ENCODE peak calls at places on chromosomes 11 and 22, in seven cellular contexts. L, H, R, I, B, F and P are unnamed samples.
A peak's percentile ranks its signal among the peaks of the same experiment; 100 is the strongest.

GRCh38 chr11:114257621-114258558 is 38.3 kb upstream of the NNMT start:
- DNase-seq in L (no peak), H (peak; percentile 39), R (peak; percentile 36), I (peak; percentile 40), B (peak; percentile 69), F (no peak), P (peak; percentile 41)

GRCh38 chr11:3165152-3165705 is at the start of gene OSBPL5:
- DNase-seq in L (no peak), H (peak; percentile 76), R (peak; percentile 25), I (peak; percentile 24), B (peak; percentile 77), F (no peak), P (peak; percentile 46)

GRCh38 chr11:4038973-4039372 is 55.6 kb upstream of the RRM1 start:
- DNase-seq in L (no peak), H (no peak), R (no peak), I (no peak), B (no peak), F (no peak), P (no peak)

GRCh38 chr11:9231848-9232177 is 33.3 kb downstream of the DENND5A start:
- DNase-seq in L (no peak), H (peak; percentile 42), R (no peak), I (no peak), B (peak; percentile 74), F (no peak), P (peak; percentile 40)

GRCh38 chr22:30574095-30574981 is at the start of gene GAL3ST1:
- DNase-seq in L (no peak), H (peak; percentile 72), R (peak; percentile 60), I (peak; percentile 77), B (no peak), F (no peak), P (peak; percentile 79)

GRCh38 chr11:62104816-62105610 is 18.8 kb upstream of the INCENP start:
- DNase-seq in L (no peak), H (peak; percentile 48), R (no peak), I (no peak), B (peak; percentile 90), F (no peak), P (no peak)

GRCh38 chr11:111688028-111688427 is 78.2 kb downstream of the PPP2R1B start:
- DNase-seq in L (no peak), H (no peak), R (no peak), I (no peak), B (no peak), F (no peak), P (no peak)

GRCh38 chr11:45918331-45918941 is 759 bp upstream of the PEX16 start:
- DNase-seq in L (peak; percentile 61), H (peak; percentile 88), R (peak; percentile 60), I (peak; percentile 73), B (peak; percentile 80), F (no peak), P (peak; percentile 62)

GRCh38 chr11:46149342-46149741 is 28.1 kb upstream of the PHF21A start:
- DNase-seq in L (no peak), H (no peak), R (no peak), I (no peak), B (no peak), F (no peak), P (no peak)

GRCh38 chr11:118090545-118091162 is 3.9 kb upstream of the SMIM35 start:
- DNase-seq in L (no peak), H (no peak), R (no peak), I (no peak), B (no peak), F (no peak), P (no peak)

GRCh38 chr11:112734207-112734606 is 227.0 kb upstream of the NCAM1 start:
- DNase-seq in L (no peak), H (no peak), R (no peak), I (no peak), B (peak; percentile 53), F (no peak), P (no peak)

GRCh38 chr11:128303383-128303782 is 284.0 kb downstream of the ETS1 start:
- DNase-seq in L (no peak), H (no peak), R (no peak), I (no peak), B (no peak), F (no peak), P (no peak)

GRCh38 chr11:128294001-128294684 is 293.2 kb downstream of the ETS1 start:
- DNase-seq in L (no peak), H (no peak), R (no peak), I (no peak), B (no peak), F (no peak), P (no peak)

GRCh38 chr11:67504023-67504949 is 877 bp downstream of the PITPNM1 start:
- DNase-seq in L (no peak), H (peak; percentile 34), R (no peak), I (no peak), B (peak; percentile 58), F (no peak), P (no peak)

GRCh38 chr11:13635804-13636203 is 32.7 kb upstream of the FAR1 start:
- DNase-seq in L (no peak), H (no peak), R (no peak), I (no peak), B (no peak), F (no peak), P (no peak)

GRCh38 chr22:45460288-45461109 is 42.2 kb upstream of the FBLN1 start:
- DNase-seq in L (no peak), H (peak; percentile 40), R (no peak), I (no peak), B (peak; percentile 90), F (no peak), P (no peak)

GRCh38 chr22:29112102-29112501 is 39.3 kb downstream of the KREMEN1 start:
- DNase-seq in L (no peak), H (no peak), R (no peak), I (no peak), B (no peak), F (no peak), P (no peak)

GRCh38 chr11:68525930-68526329 is 65.4 kb downstream of the PPP6R3 start:
- DNase-seq in L (no peak), H (no peak), R (no peak), I (no peak), B (peak; percentile 56), F (no peak), P (no peak)

GRCh38 chr11:73659961-73660360 is 13.6 kb downstream of the PLEKHB1 start:
- DNase-seq in L (no peak), H (no peak), R (no peak), I (no peak), B (no peak), F (no peak), P (no peak)

GRCh38 chr22:50251472-50252054 is 498 bp upstream of the HDAC10 start:
- DNase-seq in L (no peak), H (no peak), R (no peak), I (no peak), B (no peak), F (no peak), P (no peak)

GRCh38 chr11:122663764-122664163 is 8.2 kb downstream of the UBASH3B start:
- DNase-seq in L (no peak), H (no peak), R (no peak), I (no peak), B (no peak), F (no peak), P (no peak)

GRCh38 chr22:29208879-29209623 is 3.4 kb downstream of the EMID1 start:
- DNase-seq in L (peak; percentile 49), H (peak; percentile 30), R (no peak), I (no peak), B (no peak), F (no peak), P (peak; percentile 59)

GRCh38 chr11:44980533-44981427 is 30.1 kb upstream of the TP53I11 start:
- DNase-seq in L (no peak), H (no peak), R (no peak), I (no peak), B (no peak), F (no peak), P (no peak)

GRCh38 chr11:2453436-2453835 is 8.6 kb downstream of the KCNQ1 start:
- DNase-seq in L (no peak), H (no peak), R (no peak), I (no peak), B (no peak), F (no peak), P (no peak)

GRCh38 chr11:62921201-62921572 is at the start of gene CHRM1:
- DNase-seq in L (peak; percentile 14), H (peak; percentile 23), R (no peak), I (no peak), B (no peak), F (no peak), P (peak; percentile 45)

GRCh38 chr22:17980638-17981051 is 43.7 kb downstream of the MICAL3 start:
- DNase-seq in L (no peak), H (no peak), R (no peak), I (no peak), B (peak; percentile 56), F (no peak), P (no peak)

GRCh38 chr11:64842366-64842759 is 2.1 kb downstream of the CDC42BPG start:
- DNase-seq in L (no peak), H (no peak), R (no peak), I (no peak), B (no peak), F (no peak), P (no peak)